ENCODE peak calls at places on chromosomes 3 and 15, in nine cellular contexts. Q is T-helper 1 cell; A is Kasumi-1; Y is transverse colon; B is GM20000; D is stromal cell of bone marrow; E is DMS53; O is epithelial cell of prostate; K is CD8-positive, alpha-beta T cell. P is an unnamed sample.

GRCh38 chr3:15081960-15082664 is 16.8 kb downstream of the RBSN start:
- DNase-seq in D (no peak), K (no peak), Y (no peak), O (peak; percentile 20), E (peak; percentile 76), B (no peak), Q (no peak), A (no peak), P (no peak)

GRCh38 chr3:185630182-185630622 is 44.1 kb downstream of the SENP2 start:
- DNase-seq in Q (no peak), D (no peak), A (peak; percentile 24), B (no peak), K (no peak), O (no peak), E (no peak), Y (peak; percentile 49), P (no peak)

GRCh38 chr15:20355256-20355868 is 186.2 kb downstream of the GOLGA6L6 start:
- DNase-seq in Y (no peak), Q (no peak), A (no peak), E (no peak), K (no peak), D (no peak), O (no peak), B (peak; percentile 47), P (no peak)

GRCh38 chr3:171458056-171458856 is 1.9 kb downstream of the TNIK start:
- DNase-seq in A (no peak), B (no peak), Q (peak; percentile 52), O (no peak), E (no peak), D (no peak), Y (peak; percentile 74), K (peak; percentile 63), P (peak; percentile 62)

GRCh38 chr3:143559291-143559690 is 289.0 kb downstream of the SLC9A9 start:
- DNase-seq in O (no peak), E (no peak), Y (no peak), A (no peak), K (no peak), D (no peak), B (no peak), Q (no peak), P (no peak)

GRCh38 chr3:115325539-115325938 is 178.5 kb upstream of the ZBTB20 start:
- DNase-seq in A (peak; percentile 50), D (no peak), O (no peak), Y (no peak), E (peak; percentile 21), B (peak; percentile 10), K (no peak), Q (no peak), P (no peak)

GRCh38 chr3:180534828-180535227 is 67.1 kb upstream of the TTC14 start:
- DNase-seq in Y (no peak), D (no peak), A (no peak), O (no peak), K (no peak), E (no peak), B (no peak), Q (no peak), P (no peak)

GRCh38 chr3:15327941-15328340 is 4.4 kb downstream of the SH3BP5 start:
- DNase-seq in A (peak; percentile 50), Q (peak; percentile 34), D (no peak), Y (peak; percentile 62), E (peak; percentile 84), O (no peak), B (peak; percentile 56), K (no peak), P (peak; percentile 29)

GRCh38 chr3:127817331-127817821 is 4.9 kb downstream of the MGLL start:
- DNase-seq in K (no peak), E (no peak), D (no peak), A (no peak), Q (no peak), B (no peak), O (peak; percentile 85), Y (peak; percentile 67), P (no peak)

GRCh38 chr3:183537295-183537730 is 18.2 kb downstream of the KLHL6 start:
- DNase-seq in Q (no peak), O (peak; percentile 70), E (no peak), B (no peak), D (peak; percentile 63), A (peak; percentile 50), K (no peak), Y (no peak), P (peak; percentile 60)

GRCh38 chr15:79957741-79958140 is 13.3 kb downstream of the BCL2A1 start:
- DNase-seq in A (no peak), Q (no peak), B (no peak), Y (no peak), D (no peak), E (no peak), O (no peak), K (no peak), P (no peak)

GRCh38 chr3:10344147-10344943 is 23.4 kb upstream of the SEC13 start:
- DNase-seq in Q (peak; percentile 42), B (peak; percentile 82), E (peak; percentile 30), O (no peak), D (no peak), A (peak; percentile 58), Y (peak; percentile 37), K (peak; percentile 61), P (no peak)

GRCh38 chr3:6785726-6786125 is 75.2 kb upstream of the GRM7 start:
- DNase-seq in O (no peak), Y (no peak), Q (no peak), D (no peak), A (no peak), B (no peak), K (no peak), E (no peak), P (no peak)

GRCh38 chr3:98032881-98033280 is 2.2 kb downstream of the GABRR3 start:
- DNase-seq in K (no peak), Y (no peak), A (no peak), D (no peak), B (no peak), Q (no peak), E (no peak), O (no peak), P (no peak)

GRCh38 chr15:51982013-51982769 is 10.6 kb upstream of the LEO1 start:
- DNase-seq in E (peak; percentile 88), D (peak; percentile 69), O (no peak), B (peak; percentile 68), Y (no peak), K (peak; percentile 32), A (peak; percentile 95), Q (peak; percentile 93), P (peak; percentile 16)

GRCh38 chr15:66629817-66630576 is 64.2 kb upstream of the LCTL start:
- DNase-seq in A (no peak), Y (no peak), D (no peak), O (no peak), E (no peak), B (no peak), Q (no peak), K (no peak), P (no peak)

GRCh38 chr15:77186518-77187095 is 115.7 kb upstream of the TSPAN3 start:
- DNase-seq in Y (no peak), Q (no peak), E (peak; percentile 10), B (peak; percentile 26), K (no peak), D (no peak), O (no peak), A (peak; percentile 62), P (no peak)

GRCh38 chr3:181326637-181327223 is 337.2 kb upstream of the DNAJC19 start:
- DNase-seq in Y (no peak), Q (peak; percentile 5), D (peak; percentile 3), E (peak; percentile 56), A (peak; percentile 75), K (no peak), B (peak; percentile 36), O (no peak), P (no peak)

GRCh38 chr3:128262457-128262856 is 109.2 kb downstream of the EEFSEC start:
- DNase-seq in B (no peak), K (no peak), D (no peak), Q (no peak), E (no peak), Y (no peak), A (no peak), O (no peak), P (no peak)

P was measured in NK-92 treated with Interleukin-12 subunit alpha and Interleukin-12 subunit beta, amount 100 ng/mL, for 24 hours.